ENCODE peak calls at places on chromosomes 1 and 21, in six cellular contexts. I is HuH-7, L is nucleus accumbens, P is sigmoid colon, E is T-helper 17 cell, M is GM12892. F is an unnamed sample.

GRCh38 chr21:41196990-41197389 is 29.0 kb downstream of the BACE2 start:
- DNase-seq in I (no peak), P (no peak), L (no peak), M (no peak), E (no peak), F (no peak)

GRCh38 chr1:8431028-8431427 is 113.1 kb downstream of the SLC45A1 start:
- DNase-seq in L (no peak), I (no peak), P (no peak), E (no peak), M (no peak), F (no peak)

GRCh38 chr1:41152622-41153044 is 89.5 kb downstream of the SCMH1 start:
- DNase-seq in L (no peak), I (no peak), P (peak), E (no peak), M (no peak), F (no peak)

GRCh38 chr1:156282143-156282478 is 514 bp downstream of the SMG5 start:
- DNase-seq in M (no peak), P (no peak), E (no peak), I (peak), L (no peak), F (no peak)

GRCh38 chr1:19648689-19649088 is 4.6 kb downstream of the NBL1 start:
- DNase-seq in P (no peak), I (no peak), E (no peak), M (no peak), L (no peak), F (no peak)

GRCh38 chr1:117232551-117232950 is 21.8 kb upstream of the VTCN1 start:
- DNase-seq in L (no peak), P (no peak), I (no peak), M (no peak), E (no peak), F (no peak)

GRCh38 chr1:241077386-241078147 is 279.4 kb downstream of the RGS7 start:
- DNase-seq in E (no peak), P (no peak), M (no peak), I (no peak), L (no peak), F (no peak)

GRCh38 chr1:156119503-156120209 is 5.1 kb downstream of the LMNA start:
- DNase-seq in I (no peak), E (no peak), P (peak), L (peak), M (no peak), F (no peak)

GRCh38 chr1:30405081-30405480 is 318.3 kb downstream of the MATN1 start:
- DNase-seq in P (peak), M (no peak), E (no peak), I (no peak), L (no peak), F (no peak)

GRCh38 chr1:8822383-8823294 is 5.2 kb upstream of the RERE start:
- DNase-seq in E (no peak), P (no peak), M (no peak), I (peak), L (no peak), F (no peak)

GRCh38 chr21:45226540-45227326 is 61.0 kb downstream of the POFUT2 start:
- DNase-seq in M (no peak), P (no peak), I (no peak), L (no peak), E (no peak), F (no peak)

GRCh38 chr1:47181955-47182680 is 7.7 kb downstream of the PDZK1IP1 start:
- DNase-seq in M (no peak), L (no peak), I (no peak), P (no peak), E (no peak), F (no peak)

GRCh38 chr1:56396524-56397067 is 182.8 kb downstream of the PLPP3 start:
- DNase-seq in P (no peak), I (no peak), L (no peak), M (no peak), E (no peak), F (no peak)

GRCh38 chr1:38244218-38244617 is 197.6 kb upstream of the POU3F1 start:
- DNase-seq in I (no peak), P (no peak), L (no peak), E (no peak), M (no peak), F (no peak)

GRCh38 chr1:165954940-165955339 is 127.5 kb downstream of the UCK2 start:
- DNase-seq in I (no peak), E (no peak), L (no peak), M (no peak), P (no peak), F (no peak)

GRCh38 chr1:39668111-39668510 is 3.8 kb downstream of the NT5C1A start:
- DNase-seq in P (no peak), L (no peak), E (no peak), I (no peak), M (no peak), F (no peak)

GRCh38 chr21:43826623-43826974 is 37.2 kb downstream of the RRP1 start:
- DNase-seq in E (no peak), M (no peak), L (no peak), P (no peak), I (no peak), F (no peak)

GRCh38 chr21:41836166-41837015 is 42.8 kb downstream of the PRDM15 start:
- DNase-seq in E (no peak), P (no peak), M (no peak), I (no peak), L (no peak), F (no peak)

GRCh38 chr21:42669069-42669468 is 15.6 kb downstream of the PDE9A start:
- DNase-seq in L (no peak), I (peak), E (no peak), P (peak), M (no peak), F (no peak)

GRCh38 chr1:208437416-208437815 is 193.2 kb upstream of the PLXNA2 start:
- DNase-seq in E (no peak), M (no peak), I (no peak), P (no peak), L (no peak), F (no peak)

GRCh38 chr1:95006681-95007080 is 66.1 kb downstream of the ALG14 start:
- DNase-seq in L (no peak), I (no peak), E (no peak), M (no peak), P (no peak), F (no peak)

GRCh38 chr1:68819190-68819829 is 322.4 kb upstream of the DEPDC1 start:
- DNase-seq in I (peak), E (no peak), M (no peak), L (no peak), P (no peak), F (no peak)

GRCh38 chr1:185050823-185051451 is 5.6 kb downstream of the RNF2 start:
- DNase-seq in I (no peak), M (no peak), P (no peak), E (no peak), L (no peak), F (no peak)

GRCh38 chr1:214028999-214029406 is 41.2 kb downstream of the PROX1 start:
- DNase-seq in I (peak), E (no peak), M (no peak), L (no peak), P (no peak), F (no peak)

GRCh38 chr1:36796101-36796590 is 238.2 kb downstream of the GRIK3 start:
- DNase-seq in I (no peak), L (no peak), M (no peak), P (no peak), E (no peak), F (no peak)

GRCh38 chr1:94876362-94876761 is 50.5 kb downstream of the CNN3 start:
- DNase-seq in E (no peak), L (no peak), I (no peak), P (no peak), M (no peak), F (no peak)

GRCh38 chr1:39973503-39974135 is 18.7 kb downstream of the MFSD2A start:
- DNase-seq in M (peak), E (peak), I (peak), P (peak), L (peak), F (peak)

GRCh38 chr1:73626326-73626725 is 571.6 kb downstream of the LRRIQ3 start:
- DNase-seq in E (no peak), P (no peak), M (no peak), I (no peak), L (no peak), F (no peak)

GRCh38 chr1:199302554-199302953 is 663.7 kb downstream of the PTPRC start:
- DNase-seq in I (no peak), L (no peak), P (no peak), M (no peak), E (no peak), F (no peak)

GRCh38 chr1:201461783-201462441 is 7.1 kb downstream of the PHLDA3 start:
- DNase-seq in I (no peak), L (peak), E (no peak), M (no peak), P (peak), F (no peak)

GRCh38 chr1:154420172-154420571 is 15.0 kb downstream of the IL6R start:
- DNase-seq in M (peak), E (no peak), L (no peak), P (peak), I (no peak), F (no peak)

GRCh38 chr1:237235080-237235479 is 193.1 kb downstream of the RYR2 start:
- DNase-seq in P (no peak), I (no peak), M (no peak), L (no peak), E (no peak), F (no peak)

GRCh38 chr1:233304489-233305102 is 9.1 kb upstream of the PCNX2 start:
- DNase-seq in L (no peak), E (no peak), I (no peak), P (no peak), M (no peak), F (no peak)

F was measured in GM12864.